ENCODE peak calls at places on chromosomes 16 and 17, in seven cellular contexts. One of them, this sample, is unnamed.

GRCh38 chr16:78607465-78607864 is 508.0 kb downstream of the WWOX start:
- DNase-seq in astrocyte of the hippocampus: peak
- DNase-seq in uterus: peak
- DNase-seq in smooth muscle cell of the brain vasculature: no peak
- DNase-seq in stimulated activated CD4-positive, alpha-beta T cell treated with anti-CD3 and anti-CD28 coated beads, Interleukin-4, amount 100 ng/mL, for 48 hours: no peak
- DNase-seq in EL: no peak
- DNase-seq in C1 segment of cervical spinal cord: no peak
- DNase-seq in this sample: no peak

GRCh38 chr16:68116256-68116853 is 31.2 kb downstream of the NFATC3 start:
- DNase-seq in astrocyte of the hippocampus: peak
- DNase-seq in uterus: no peak
- DNase-seq in smooth muscle cell of the brain vasculature: no peak
- DNase-seq in stimulated activated CD4-positive, alpha-beta T cell treated with anti-CD3 and anti-CD28 coated beads, Interleukin-4, amount 100 ng/mL, for 48 hours: no peak
- DNase-seq in EL: peak
- DNase-seq in C1 segment of cervical spinal cord: no peak
- DNase-seq in this sample: peak

GRCh38 chr17:45036696-45037095 is 14.7 kb downstream of the DCAKD start:
- DNase-seq in astrocyte of the hippocampus: no peak
- DNase-seq in uterus: no peak
- DNase-seq in smooth muscle cell of the brain vasculature: no peak
- DNase-seq in stimulated activated CD4-positive, alpha-beta T cell treated with anti-CD3 and anti-CD28 coated beads, Interleukin-4, amount 100 ng/mL, for 48 hours: no peak
- DNase-seq in EL: no peak
- DNase-seq in C1 segment of cervical spinal cord: no peak
- DNase-seq in this sample: no peak

GRCh38 chr16:15572329-15573001 is 70.5 kb downstream of the MARF1 start:
- DNase-seq in astrocyte of the hippocampus: peak
- DNase-seq in uterus: no peak
- DNase-seq in smooth muscle cell of the brain vasculature: no peak
- DNase-seq in stimulated activated CD4-positive, alpha-beta T cell treated with anti-CD3 and anti-CD28 coated beads, Interleukin-4, amount 100 ng/mL, for 48 hours: no peak
- DNase-seq in EL: peak
- DNase-seq in C1 segment of cervical spinal cord: no peak
- DNase-seq in this sample: no peak

GRCh38 chr16:54689072-54689471 is 241.6 kb upstream of the IRX5 start:
- DNase-seq in astrocyte of the hippocampus: no peak
- DNase-seq in uterus: no peak
- DNase-seq in smooth muscle cell of the brain vasculature: no peak
- DNase-seq in stimulated activated CD4-positive, alpha-beta T cell treated with anti-CD3 and anti-CD28 coated beads, Interleukin-4, amount 100 ng/mL, for 48 hours: no peak
- DNase-seq in EL: no peak
- DNase-seq in C1 segment of cervical spinal cord: no peak
- DNase-seq in this sample: no peak

GRCh38 chr17:76966486-76967181 is 98.4 kb downstream of the MGAT5B start:
- DNase-seq in astrocyte of the hippocampus: no peak
- DNase-seq in uterus: no peak
- DNase-seq in smooth muscle cell of the brain vasculature: no peak
- DNase-seq in stimulated activated CD4-positive, alpha-beta T cell treated with anti-CD3 and anti-CD28 coated beads, Interleukin-4, amount 100 ng/mL, for 48 hours: no peak
- DNase-seq in EL: no peak
- DNase-seq in C1 segment of cervical spinal cord: no peak
- DNase-seq in this sample: no peak

GRCh38 chr17:59753522-59754467 is 46.3 kb downstream of the VMP1 start:
- DNase-seq in astrocyte of the hippocampus: peak
- DNase-seq in uterus: peak
- DNase-seq in smooth muscle cell of the brain vasculature: peak
- DNase-seq in stimulated activated CD4-positive, alpha-beta T cell treated with anti-CD3 and anti-CD28 coated beads, Interleukin-4, amount 100 ng/mL, for 48 hours: no peak
- DNase-seq in EL: peak
- DNase-seq in C1 segment of cervical spinal cord: no peak
- DNase-seq in this sample: peak

GRCh38 chr16:71927383-71927782 is 32.1 kb downstream of the IST1 start:
- DNase-seq in astrocyte of the hippocampus: peak
- DNase-seq in uterus: peak
- DNase-seq in smooth muscle cell of the brain vasculature: peak
- DNase-seq in stimulated activated CD4-positive, alpha-beta T cell treated with anti-CD3 and anti-CD28 coated beads, Interleukin-4, amount 100 ng/mL, for 48 hours: no peak
- DNase-seq in EL: peak
- DNase-seq in C1 segment of cervical spinal cord: no peak
- DNase-seq in this sample: no peak

GRCh38 chr16:2468142-2468724 is 2.9 kb upstream of the NTN3 start:
- DNase-seq in astrocyte of the hippocampus: peak
- DNase-seq in uterus: no peak
- DNase-seq in smooth muscle cell of the brain vasculature: no peak
- DNase-seq in stimulated activated CD4-positive, alpha-beta T cell treated with anti-CD3 and anti-CD28 coated beads, Interleukin-4, amount 100 ng/mL, for 48 hours: no peak
- DNase-seq in EL: peak
- DNase-seq in C1 segment of cervical spinal cord: no peak
- DNase-seq in this sample: peak

GRCh38 chr17:66351701-66352100 is 49.3 kb downstream of the PRKCA start:
- DNase-seq in astrocyte of the hippocampus: no peak
- DNase-seq in uterus: no peak
- DNase-seq in smooth muscle cell of the brain vasculature: no peak
- DNase-seq in stimulated activated CD4-positive, alpha-beta T cell treated with anti-CD3 and anti-CD28 coated beads, Interleukin-4, amount 100 ng/mL, for 48 hours: no peak
- DNase-seq in EL: no peak
- DNase-seq in C1 segment of cervical spinal cord: no peak
- DNase-seq in this sample: no peak

GRCh38 chr17:65104541-65104940 is 32.6 kb upstream of the RGS9 start:
- DNase-seq in astrocyte of the hippocampus: no peak
- DNase-seq in uterus: no peak
- DNase-seq in smooth muscle cell of the brain vasculature: no peak
- DNase-seq in stimulated activated CD4-positive, alpha-beta T cell treated with anti-CD3 and anti-CD28 coated beads, Interleukin-4, amount 100 ng/mL, for 48 hours: no peak
- DNase-seq in EL: no peak
- DNase-seq in C1 segment of cervical spinal cord: no peak
- DNase-seq in this sample: no peak

This sample was measured in CD4-positive, alpha-beta memory T cell.